ENCODE peak calls at places on chromosomes 16 and 17, in six cellular contexts. One of them, this sample, is unnamed.

GRCh38 chr16:380837-381787 is 666 bp downstream of the PGAP6 start:
- DNase-seq in cardiac fibroblast: no peak
- DNase-seq in AG04450: no peak
- DNase-seq in HAP-1: peak
- DNase-seq in A549: no peak
- DNase-seq in RWPE1: no peak
- DNase-seq in this sample: no peak

GRCh38 chr16:11669380-11670146 is 1.3 kb downstream of the SNN start:
- DNase-seq in cardiac fibroblast: peak
- DNase-seq in AG04450: no peak
- DNase-seq in HAP-1: no peak
- DNase-seq in A549: no peak
- DNase-seq in RWPE1: no peak
- DNase-seq in this sample: no peak

GRCh38 chr16:17827313-17827712 is 356.6 kb upstream of the XYLT1 start:
- DNase-seq in cardiac fibroblast: peak
- DNase-seq in AG04450: no peak
- DNase-seq in HAP-1: no peak
- DNase-seq in A549: no peak
- DNase-seq in RWPE1: no peak
- DNase-seq in this sample: no peak

GRCh38 chr16:49557070-49557446 is 183.5 kb downstream of the C16orf78 start:
- DNase-seq in cardiac fibroblast: no peak
- DNase-seq in AG04450: no peak
- DNase-seq in HAP-1: peak
- DNase-seq in A549: no peak
- DNase-seq in RWPE1: no peak
- DNase-seq in this sample: peak

GRCh38 chr16:89378947-89379771 is 111.2 kb downstream of the ANKRD11 start:
- DNase-seq in cardiac fibroblast: no peak
- DNase-seq in AG04450: no peak
- DNase-seq in HAP-1: no peak
- DNase-seq in A549: no peak
- DNase-seq in RWPE1: peak
- DNase-seq in this sample: no peak

GRCh38 chr17:21061971-21062526 is 19.2 kb upstream of the USP22 start:
- DNase-seq in cardiac fibroblast: no peak
- DNase-seq in AG04450: no peak
- DNase-seq in HAP-1: no peak
- DNase-seq in A549: no peak
- DNase-seq in RWPE1: no peak
- DNase-seq in this sample: no peak

GRCh38 chr16:66880288-66881013 is at the start of gene PDP2:
- DNase-seq in cardiac fibroblast: peak
- DNase-seq in AG04450: peak
- DNase-seq in HAP-1: peak
- DNase-seq in A549: peak
- DNase-seq in RWPE1: peak
- DNase-seq in this sample: peak

GRCh38 chr16:50517450-50518252 is 30.5 kb upstream of the NKD1 start:
- DNase-seq in cardiac fibroblast: no peak
- DNase-seq in AG04450: no peak
- DNase-seq in HAP-1: no peak
- DNase-seq in A549: no peak
- DNase-seq in RWPE1: no peak
- DNase-seq in this sample: no peak

GRCh38 chr16:85453-85782 is 7.4 kb downstream of the MPG start:
- DNase-seq in cardiac fibroblast: no peak
- DNase-seq in AG04450: no peak
- DNase-seq in HAP-1: no peak
- DNase-seq in A549: no peak
- DNase-seq in RWPE1: no peak
- DNase-seq in this sample: no peak